ENCODE peak calls at places on chromosomes 13 and 19, in ten cellular contexts. One of them, this sample, is unnamed.

GRCh38 chr13:41546372-41547252 is 89.3 kb downstream of the RGCC start:
- DNase-seq in NCI-H1436: no peak
- DNase-seq in stimulated activated CD8-positive, alpha-beta memory T cell treated with anti-CD3 and anti-CD28 coated beads, Interleukin-7, amount 100 ng/mL, for 1 hour: no peak
- DNase-seq in SW480: peak
- DNase-seq in activated naive CD4-positive, alpha-beta T cell: no peak
- DNase-seq in islet precursor cell: peak
- DNase-seq in T-helper 9 cell: no peak
- DNase-seq in EH: peak
- DNase-seq in cardiac fibroblast: no peak
- DNase-seq in GF-D8: no peak
- DNase-seq in this sample: peak

GRCh38 chr19:3106509-3107141 is 12.5 kb downstream of the GNA11 start:
- DNase-seq in NCI-H1436: no peak
- DNase-seq in stimulated activated CD8-positive, alpha-beta memory T cell treated with anti-CD3 and anti-CD28 coated beads, Interleukin-7, amount 100 ng/mL, for 1 hour: no peak
- DNase-seq in SW480: no peak
- DNase-seq in activated naive CD4-positive, alpha-beta T cell: no peak
- DNase-seq in islet precursor cell: no peak
- DNase-seq in T-helper 9 cell: no peak
- DNase-seq in EH: no peak
- DNase-seq in cardiac fibroblast: no peak
- DNase-seq in GF-D8: no peak
- DNase-seq in this sample: no peak

GRCh38 chr19:11196406-11197287 is 698 bp downstream of the KANK2 start:
- DNase-seq in NCI-H1436: no peak
- DNase-seq in stimulated activated CD8-positive, alpha-beta memory T cell treated with anti-CD3 and anti-CD28 coated beads, Interleukin-7, amount 100 ng/mL, for 1 hour: no peak
- DNase-seq in SW480: no peak
- DNase-seq in activated naive CD4-positive, alpha-beta T cell: no peak
- DNase-seq in islet precursor cell: peak
- DNase-seq in T-helper 9 cell: no peak
- DNase-seq in EH: peak
- DNase-seq in cardiac fibroblast: peak
- DNase-seq in GF-D8: no peak
- DNase-seq in this sample: no peak

GRCh38 chr19:40610396-40611064 is 9.4 kb downstream of the LTBP4 start:
- DNase-seq in NCI-H1436: peak
- DNase-seq in stimulated activated CD8-positive, alpha-beta memory T cell treated with anti-CD3 and anti-CD28 coated beads, Interleukin-7, amount 100 ng/mL, for 1 hour: no peak
- DNase-seq in SW480: peak
- DNase-seq in activated naive CD4-positive, alpha-beta T cell: no peak
- DNase-seq in islet precursor cell: peak
- DNase-seq in T-helper 9 cell: peak
- DNase-seq in EH: no peak
- DNase-seq in cardiac fibroblast: no peak
- DNase-seq in GF-D8: peak
- DNase-seq in this sample: no peak

GRCh38 chr13:20825476-20825875 is 51.7 kb upstream of the EEF1AKMT1 start:
- DNase-seq in NCI-H1436: no peak
- DNase-seq in stimulated activated CD8-positive, alpha-beta memory T cell treated with anti-CD3 and anti-CD28 coated beads, Interleukin-7, amount 100 ng/mL, for 1 hour: no peak
- DNase-seq in SW480: no peak
- DNase-seq in activated naive CD4-positive, alpha-beta T cell: no peak
- DNase-seq in islet precursor cell: no peak
- DNase-seq in T-helper 9 cell: no peak
- DNase-seq in EH: peak
- DNase-seq in cardiac fibroblast: peak
- DNase-seq in GF-D8: no peak
- DNase-seq in this sample: no peak

GRCh38 chr13:98370806-98371553 is 193.9 kb upstream of the RNF113B start:
- DNase-seq in NCI-H1436: no peak
- DNase-seq in stimulated activated CD8-positive, alpha-beta memory T cell treated with anti-CD3 and anti-CD28 coated beads, Interleukin-7, amount 100 ng/mL, for 1 hour: no peak
- DNase-seq in SW480: no peak
- DNase-seq in activated naive CD4-positive, alpha-beta T cell: no peak
- DNase-seq in islet precursor cell: no peak
- DNase-seq in T-helper 9 cell: no peak
- DNase-seq in EH: peak
- DNase-seq in cardiac fibroblast: peak
- DNase-seq in GF-D8: no peak
- DNase-seq in this sample: no peak

GRCh38 chr13:66553391-66553790 is 676.7 kb downstream of the PCDH9 start:
- DNase-seq in NCI-H1436: no peak
- DNase-seq in stimulated activated CD8-positive, alpha-beta memory T cell treated with anti-CD3 and anti-CD28 coated beads, Interleukin-7, amount 100 ng/mL, for 1 hour: no peak
- DNase-seq in SW480: no peak
- DNase-seq in activated naive CD4-positive, alpha-beta T cell: no peak
- DNase-seq in islet precursor cell: no peak
- DNase-seq in T-helper 9 cell: no peak
- DNase-seq in EH: peak
- DNase-seq in cardiac fibroblast: peak
- DNase-seq in GF-D8: no peak
- DNase-seq in this sample: no peak

GRCh38 chr13:66994498-66995365 is 235.4 kb downstream of the PCDH9 start:
- DNase-seq in NCI-H1436: no peak
- DNase-seq in stimulated activated CD8-positive, alpha-beta memory T cell treated with anti-CD3 and anti-CD28 coated beads, Interleukin-7, amount 100 ng/mL, for 1 hour: no peak
- DNase-seq in SW480: no peak
- DNase-seq in activated naive CD4-positive, alpha-beta T cell: no peak
- DNase-seq in islet precursor cell: no peak
- DNase-seq in T-helper 9 cell: no peak
- DNase-seq in EH: no peak
- DNase-seq in cardiac fibroblast: no peak
- DNase-seq in GF-D8: no peak
- DNase-seq in this sample: no peak

GRCh38 chr19:21513651-21514050 is 8.2 kb downstream of the ZNF429 start:
- DNase-seq in NCI-H1436: no peak
- DNase-seq in stimulated activated CD8-positive, alpha-beta memory T cell treated with anti-CD3 and anti-CD28 coated beads, Interleukin-7, amount 100 ng/mL, for 1 hour: no peak
- DNase-seq in SW480: no peak
- DNase-seq in activated naive CD4-positive, alpha-beta T cell: no peak
- DNase-seq in islet precursor cell: no peak
- DNase-seq in T-helper 9 cell: no peak
- DNase-seq in EH: no peak
- DNase-seq in cardiac fibroblast: no peak
- DNase-seq in GF-D8: no peak
- DNase-seq in this sample: no peak

GRCh38 chr19:46115396-46116109 is 8.9 kb downstream of the IGFL3 start:
- DNase-seq in NCI-H1436: no peak
- DNase-seq in stimulated activated CD8-positive, alpha-beta memory T cell treated with anti-CD3 and anti-CD28 coated beads, Interleukin-7, amount 100 ng/mL, for 1 hour: no peak
- DNase-seq in SW480: peak
- DNase-seq in activated naive CD4-positive, alpha-beta T cell: no peak
- DNase-seq in islet precursor cell: peak
- DNase-seq in T-helper 9 cell: no peak
- DNase-seq in EH: peak
- DNase-seq in cardiac fibroblast: peak
- DNase-seq in GF-D8: no peak
- DNase-seq in this sample: peak

GRCh38 chr19:51148571-51148970 is 6.5 kb downstream of the SIGLEC7 start:
- DNase-seq in NCI-H1436: no peak
- DNase-seq in stimulated activated CD8-positive, alpha-beta memory T cell treated with anti-CD3 and anti-CD28 coated beads, Interleukin-7, amount 100 ng/mL, for 1 hour: no peak
- DNase-seq in SW480: no peak
- DNase-seq in activated naive CD4-positive, alpha-beta T cell: no peak
- DNase-seq in islet precursor cell: no peak
- DNase-seq in T-helper 9 cell: no peak
- DNase-seq in EH: no peak
- DNase-seq in cardiac fibroblast: no peak
- DNase-seq in GF-D8: peak
- DNase-seq in this sample: no peak

GRCh38 chr13:45949161-45949560 is 97.6 kb upstream of the SIAH3 start:
- DNase-seq in NCI-H1436: no peak
- DNase-seq in stimulated activated CD8-positive, alpha-beta memory T cell treated with anti-CD3 and anti-CD28 coated beads, Interleukin-7, amount 100 ng/mL, for 1 hour: no peak
- DNase-seq in SW480: no peak
- DNase-seq in activated naive CD4-positive, alpha-beta T cell: no peak
- DNase-seq in islet precursor cell: no peak
- DNase-seq in T-helper 9 cell: no peak
- DNase-seq in EH: peak
- DNase-seq in cardiac fibroblast: peak
- DNase-seq in GF-D8: no peak
- DNase-seq in this sample: no peak

GRCh38 chr19:47066376-47067214 is 18.2 kb upstream of the TMEM160 start:
- DNase-seq in NCI-H1436: no peak
- DNase-seq in stimulated activated CD8-positive, alpha-beta memory T cell treated with anti-CD3 and anti-CD28 coated beads, Interleukin-7, amount 100 ng/mL, for 1 hour: no peak
- DNase-seq in SW480: no peak
- DNase-seq in activated naive CD4-positive, alpha-beta T cell: no peak
- DNase-seq in islet precursor cell: no peak
- DNase-seq in T-helper 9 cell: no peak
- DNase-seq in EH: no peak
- DNase-seq in cardiac fibroblast: no peak
- DNase-seq in GF-D8: no peak
- DNase-seq in this sample: no peak

GRCh38 chr13:48318714-48319457 is 15.3 kb downstream of the RB1 start:
- DNase-seq in NCI-H1436: no peak
- DNase-seq in stimulated activated CD8-positive, alpha-beta memory T cell treated with anti-CD3 and anti-CD28 coated beads, Interleukin-7, amount 100 ng/mL, for 1 hour: no peak
- DNase-seq in SW480: no peak
- DNase-seq in activated naive CD4-positive, alpha-beta T cell: no peak
- DNase-seq in islet precursor cell: no peak
- DNase-seq in T-helper 9 cell: no peak
- DNase-seq in EH: no peak
- DNase-seq in cardiac fibroblast: no peak
- DNase-seq in GF-D8: no peak
- DNase-seq in this sample: no peak

GRCh38 chr19:3369337-3370213 is 3.2 kb downstream of the NFIC start:
- DNase-seq in NCI-H1436: no peak
- DNase-seq in stimulated activated CD8-positive, alpha-beta memory T cell treated with anti-CD3 and anti-CD28 coated beads, Interleukin-7, amount 100 ng/mL, for 1 hour: no peak
- DNase-seq in SW480: no peak
- DNase-seq in activated naive CD4-positive, alpha-beta T cell: no peak
- DNase-seq in islet precursor cell: no peak
- DNase-seq in T-helper 9 cell: no peak
- DNase-seq in EH: peak
- DNase-seq in cardiac fibroblast: no peak
- DNase-seq in GF-D8: no peak
- DNase-seq in this sample: peak

GRCh38 chr13:96904232-96904631 is 90.0 kb downstream of the OXGR1 start:
- DNase-seq in NCI-H1436: no peak
- DNase-seq in stimulated activated CD8-positive, alpha-beta memory T cell treated with anti-CD3 and anti-CD28 coated beads, Interleukin-7, amount 100 ng/mL, for 1 hour: no peak
- DNase-seq in SW480: no peak
- DNase-seq in activated naive CD4-positive, alpha-beta T cell: no peak
- DNase-seq in islet precursor cell: no peak
- DNase-seq in T-helper 9 cell: no peak
- DNase-seq in EH: no peak
- DNase-seq in cardiac fibroblast: no peak
- DNase-seq in GF-D8: no peak
- DNase-seq in this sample: no peak

GRCh38 chr19:39483141-39483540 is 2.5 kb downstream of the TIMM50 start:
- DNase-seq in NCI-H1436: no peak
- DNase-seq in stimulated activated CD8-positive, alpha-beta memory T cell treated with anti-CD3 and anti-CD28 coated beads, Interleukin-7, amount 100 ng/mL, for 1 hour: no peak
- DNase-seq in SW480: no peak
- DNase-seq in activated naive CD4-positive, alpha-beta T cell: no peak
- DNase-seq in islet precursor cell: no peak
- DNase-seq in T-helper 9 cell: no peak
- DNase-seq in EH: no peak
- DNase-seq in cardiac fibroblast: no peak
- DNase-seq in GF-D8: no peak
- DNase-seq in this sample: no peak

GRCh38 chr19:31350693-31351211 is 1.5 kb upstream of the TSHZ3 start:
- DNase-seq in NCI-H1436: no peak
- DNase-seq in stimulated activated CD8-positive, alpha-beta memory T cell treated with anti-CD3 and anti-CD28 coated beads, Interleukin-7, amount 100 ng/mL, for 1 hour: no peak
- DNase-seq in SW480: peak
- DNase-seq in activated naive CD4-positive, alpha-beta T cell: no peak
- DNase-seq in islet precursor cell: peak
- DNase-seq in T-helper 9 cell: no peak
- DNase-seq in EH: peak
- DNase-seq in cardiac fibroblast: peak
- DNase-seq in GF-D8: no peak
- DNase-seq in this sample: peak

GRCh38 chr19:48738557-48739399 is 1.6 kb downstream of the RASIP1 start:
- DNase-seq in NCI-H1436: peak
- DNase-seq in stimulated activated CD8-positive, alpha-beta memory T cell treated with anti-CD3 and anti-CD28 coated beads, Interleukin-7, amount 100 ng/mL, for 1 hour: peak
- DNase-seq in SW480: peak
- DNase-seq in activated naive CD4-positive, alpha-beta T cell: peak
- DNase-seq in islet precursor cell: peak
- DNase-seq in T-helper 9 cell: peak
- DNase-seq in EH: peak
- DNase-seq in cardiac fibroblast: peak
- DNase-seq in GF-D8: peak
- DNase-seq in this sample: peak

GRCh38 chr13:27374650-27375049 is 49.8 kb upstream of the GTF3A start:
- DNase-seq in NCI-H1436: peak
- DNase-seq in stimulated activated CD8-positive, alpha-beta memory T cell treated with anti-CD3 and anti-CD28 coated beads, Interleukin-7, amount 100 ng/mL, for 1 hour: no peak
- DNase-seq in SW480: peak
- DNase-seq in activated naive CD4-positive, alpha-beta T cell: no peak
- DNase-seq in islet precursor cell: peak
- DNase-seq in T-helper 9 cell: peak
- DNase-seq in EH: peak
- DNase-seq in cardiac fibroblast: peak
- DNase-seq in GF-D8: peak
- DNase-seq in this sample: peak

GRCh38 chr19:29454109-29454508 is 71.7 kb upstream of the VSTM2B start:
- DNase-seq in NCI-H1436: no peak
- DNase-seq in stimulated activated CD8-positive, alpha-beta memory T cell treated with anti-CD3 and anti-CD28 coated beads, Interleukin-7, amount 100 ng/mL, for 1 hour: no peak
- DNase-seq in SW480: no peak
- DNase-seq in activated naive CD4-positive, alpha-beta T cell: no peak
- DNase-seq in islet precursor cell: peak
- DNase-seq in T-helper 9 cell: no peak
- DNase-seq in EH: no peak
- DNase-seq in cardiac fibroblast: no peak
- DNase-seq in GF-D8: no peak
- DNase-seq in this sample: no peak

GRCh38 chr19:1836458-1837221 is 11.6 kb downstream of the REXO1 start:
- DNase-seq in NCI-H1436: no peak
- DNase-seq in stimulated activated CD8-positive, alpha-beta memory T cell treated with anti-CD3 and anti-CD28 coated beads, Interleukin-7, amount 100 ng/mL, for 1 hour: no peak
- DNase-seq in SW480: no peak
- DNase-seq in activated naive CD4-positive, alpha-beta T cell: no peak
- DNase-seq in islet precursor cell: no peak
- DNase-seq in T-helper 9 cell: no peak
- DNase-seq in EH: no peak
- DNase-seq in cardiac fibroblast: no peak
- DNase-seq in GF-D8: no peak
- DNase-seq in this sample: no peak

GRCh38 chr19:51798958-51799310 is 4.0 kb downstream of the FPR3 start:
- DNase-seq in NCI-H1436: no peak
- DNase-seq in stimulated activated CD8-positive, alpha-beta memory T cell treated with anti-CD3 and anti-CD28 coated beads, Interleukin-7, amount 100 ng/mL, for 1 hour: no peak
- DNase-seq in SW480: no peak
- DNase-seq in activated naive CD4-positive, alpha-beta T cell: no peak
- DNase-seq in islet precursor cell: no peak
- DNase-seq in T-helper 9 cell: no peak
- DNase-seq in EH: no peak
- DNase-seq in cardiac fibroblast: no peak
- DNase-seq in GF-D8: no peak
- DNase-seq in this sample: peak

GRCh38 chr19:46608581-46609345 is 7.6 kb downstream of the CALM3 start:
- DNase-seq in NCI-H1436: no peak
- DNase-seq in stimulated activated CD8-positive, alpha-beta memory T cell treated with anti-CD3 and anti-CD28 coated beads, Interleukin-7, amount 100 ng/mL, for 1 hour: no peak
- DNase-seq in SW480: no peak
- DNase-seq in activated naive CD4-positive, alpha-beta T cell: no peak
- DNase-seq in islet precursor cell: peak
- DNase-seq in T-helper 9 cell: no peak
- DNase-seq in EH: no peak
- DNase-seq in cardiac fibroblast: no peak
- DNase-seq in GF-D8: no peak
- DNase-seq in this sample: no peak

This sample was measured in T1000.